ENCODE peak calls at places on chromosomes 13 and 19, in six cellular contexts. Y is neural progenitor cell, F is gastrocnemius medialis, L is heart right ventricle, U is astrocyte, M is BE2C. C is an unnamed sample.

GRCh38 chr19:36093687-36094086 is 17.3 kb upstream of the OVOL3 start:
- DNase-seq in Y (no peak), L (no peak), M (no peak), F (no peak), U (no peak), C (no peak)

GRCh38 chr13:39676315-39676876 is 20.9 kb downstream of the COG6 start:
- DNase-seq in Y (peak), L (no peak), M (peak), U (no peak), F (no peak), C (peak)

GRCh38 chr19:47663911-47664771 is 49.1 kb upstream of the EHD2 start:
- DNase-seq in F (peak), Y (no peak), M (no peak), U (peak), L (no peak), C (peak)

GRCh38 chr19:7524992-7525739 is 2.7 kb downstream of the MCOLN1 start:
- DNase-seq in U (no peak), L (no peak), F (no peak), M (no peak), Y (no peak), C (no peak)

GRCh38 chr19:43765109-43765876 is 10.5 kb upstream of the SMG9 start:
- DNase-seq in M (no peak), F (no peak), Y (no peak), U (peak), L (peak), C (peak)

GRCh38 chr13:25168800-25169199 is 3.3 kb downstream of the AMER2 start:
- DNase-seq in F (no peak), L (no peak), M (no peak), U (no peak), Y (no peak), C (no peak)

GRCh38 chr19:870963-871401 is 11.5 kb downstream of the CFD start:
- DNase-seq in F (no peak), M (peak), U (peak), L (peak), Y (no peak), C (no peak)

GRCh38 chr13:112849500-112849899 is 119.5 kb upstream of the MCF2L start:
- DNase-seq in U (peak), Y (no peak), L (no peak), F (no peak), M (peak), C (peak)

GRCh38 chr19:43351998-43352746 is 1.3 kb upstream of the CD177 start:
- DNase-seq in F (no peak), M (no peak), Y (no peak), U (no peak), L (no peak), C (no peak)

GRCh38 chr13:111006508-111007031 is 91.7 kb upstream of the ANKRD10 start:
- DNase-seq in M (no peak), U (peak), Y (peak), F (peak), L (peak), C (peak)

GRCh38 chr13:74290324-74290773 is 156.1 kb upstream of the KLF12 start:
- DNase-seq in Y (peak), U (peak), F (peak), L (no peak), M (peak), C (peak)

GRCh38 chr13:73216381-73216831 is 157.6 kb downstream of the KLF5 start:
- DNase-seq in M (no peak), F (no peak), U (peak), L (no peak), Y (no peak), C (peak)

GRCh38 chr19:16614941-16615340 is 13.1 kb downstream of the MED26 start:
- DNase-seq in L (no peak), Y (no peak), M (no peak), F (no peak), U (no peak), C (no peak)

GRCh38 chr13:112885242-112885781 is 83.7 kb upstream of the MCF2L start:
- DNase-seq in Y (no peak), U (no peak), F (no peak), L (no peak), M (no peak), C (no peak)

GRCh38 chr13:50573046-50573445 is 270.4 kb downstream of the DLEU7 start:
- DNase-seq in L (no peak), M (no peak), F (no peak), Y (no peak), U (no peak), C (no peak)

GRCh38 chr13:61383101-61383500 is 32.5 kb downstream of the PCDH20 start:
- DNase-seq in F (no peak), M (no peak), Y (no peak), L (no peak), U (no peak), C (no peak)

GRCh38 chr19:45160870-45161714 is at the start of gene NKPD1:
- DNase-seq in Y (no peak), U (no peak), M (peak), F (no peak), L (no peak), C (no peak)

GRCh38 chr13:89375839-89376238 is 1704.7 kb downstream of the SLITRK5 start:
- DNase-seq in M (no peak), U (peak), Y (no peak), F (no peak), L (no peak), C (peak)

GRCh38 chr13:66974889-66975288 is 255.2 kb downstream of the PCDH9 start:
- DNase-seq in F (no peak), Y (no peak), M (no peak), L (no peak), U (no peak), C (no peak)

GRCh38 chr13:49213539-49213938 is 6.6 kb upstream of the MLNR start:
- DNase-seq in U (no peak), Y (no peak), L (no peak), M (no peak), F (no peak), C (no peak)

GRCh38 chr13:43331676-43332075 is 308.3 kb downstream of the DNAJC15 start:
- DNase-seq in Y (peak), L (no peak), M (no peak), F (no peak), U (peak), C (peak)

GRCh38 chr13:27500806-27501534 is 50.6 kb upstream of the MTIF3 start:
- DNase-seq in M (peak), F (no peak), Y (no peak), U (no peak), L (no peak), C (no peak)

GRCh38 chr13:31016342-31017325 is 84.2 kb downstream of the TEX26 start:
- DNase-seq in M (no peak), U (no peak), Y (no peak), F (no peak), L (no peak), C (no peak)

GRCh38 chr19:54179921-54180452 is 7.0 kb upstream of the TMC4 start:
- DNase-seq in L (no peak), F (no peak), Y (peak), U (peak), M (peak), C (peak)

GRCh38 chr19:12777217-12778019 is 2.1 kb upstream of the HOOK2 start:
- DNase-seq in M (peak), L (peak), Y (peak), U (no peak), F (no peak), C (peak)

DNA sequence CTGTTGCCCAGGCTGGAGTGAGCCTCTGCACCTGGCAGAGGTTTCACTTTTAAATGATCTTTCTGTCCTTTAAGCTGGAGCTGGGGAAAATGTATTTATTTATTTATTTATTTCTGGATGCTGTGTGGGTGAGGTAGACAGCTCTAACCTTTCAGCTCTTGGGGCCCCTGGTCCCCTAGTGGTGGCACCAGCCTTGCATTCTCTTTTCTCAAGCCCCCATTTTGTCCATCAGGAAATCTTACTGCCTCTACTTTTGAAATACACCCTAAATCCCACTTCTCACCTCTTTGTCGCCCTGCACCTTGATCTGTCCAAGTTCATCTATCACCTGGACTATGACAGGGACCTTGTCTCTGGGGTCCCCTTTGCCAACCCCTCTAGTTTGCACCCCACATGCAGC is 2.1 kb upstream of the B9D2 start:
- DNase-seq in U (no peak), Y (no peak), L (no peak), F (no peak), M (no peak), C (no peak)
- TF ChIP-seq CTCF in U (no peak), Y (peak), L (no peak), F (no peak), M (peak), C (peak)

GRCh38 chr19:55466246-55466614 is 1.7 kb upstream of the C19orf85 start:
- DNase-seq in L (peak), U (no peak), Y (no peak), F (no peak), M (no peak), C (no peak)

GRCh38 chr19:55471266-55471665 is 5.2 kb upstream of the ZNF628 start:
- DNase-seq in M (no peak), Y (no peak), L (no peak), F (no peak), U (no peak), C (no peak)

GRCh38 chr19:55465460-55466245 is 1.1 kb upstream of the C19orf85 start:
- DNase-seq in Y (no peak), F (no peak), M (peak), U (no peak), L (peak), C (no peak)

GRCh38 chr19:55467236-55468053 is 2.9 kb upstream of the C19orf85 start:
- DNase-seq in L (peak), F (no peak), Y (peak), U (no peak), M (peak), C (peak)

DNA sequence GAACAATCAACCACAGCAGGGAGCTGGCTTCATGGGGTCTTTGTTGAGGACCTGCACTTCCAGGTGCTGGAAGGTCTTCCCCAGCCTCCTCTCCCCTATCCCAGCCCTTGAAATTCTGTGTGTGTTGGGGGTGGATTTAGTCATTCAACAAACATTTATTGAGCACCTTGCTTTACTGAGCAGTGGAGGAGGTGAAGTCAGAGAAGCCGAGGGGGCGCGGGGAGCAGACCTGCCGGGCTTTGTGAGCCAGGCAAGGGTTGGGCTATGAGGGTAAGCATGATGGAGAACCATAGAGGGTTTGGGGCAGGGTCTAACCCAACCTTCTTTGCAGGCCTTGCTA is 3.5 kb upstream of the C19orf85 start:
- DNase-seq in U (no peak), Y (no peak), L (peak), M (no peak), F (no peak), C (no peak)
- TF ChIP-seq CTCF in U (peak), Y (no peak), L (no peak), M (no peak), F (no peak), C (no peak)

GRCh38 chr19:3105641-3106508 is 11.7 kb downstream of the GNA11 start:
- DNase-seq in U (no peak), L (no peak), M (no peak), F (no peak), Y (no peak), C (no peak)
- TF ChIP-seq CTCF in U (no peak), L (no peak), M (no peak), F (no peak), Y (no peak), C (no peak)

GRCh38 chr13:75691183-75691582 is 55.1 kb downstream of the LMO7 start:
- DNase-seq in Y (no peak), F (no peak), L (no peak), M (no peak), U (no peak), C (peak)

GRCh38 chr13:75679459-75679858 is 43.3 kb downstream of the LMO7 start:
- DNase-seq in Y (no peak), F (no peak), U (no peak), M (no peak), L (no peak), C (no peak)

GRCh38 chr13:75687145-75687763 is 51.1 kb downstream of the LMO7 start:
- DNase-seq in M (no peak), F (no peak), U (no peak), L (no peak), Y (peak), C (peak)

GRCh38 chr13:75689686-75690085 is 53.6 kb downstream of the LMO7 start:
- DNase-seq in F (no peak), L (no peak), M (no peak), U (no peak), Y (no peak), C (peak)

DNA sequence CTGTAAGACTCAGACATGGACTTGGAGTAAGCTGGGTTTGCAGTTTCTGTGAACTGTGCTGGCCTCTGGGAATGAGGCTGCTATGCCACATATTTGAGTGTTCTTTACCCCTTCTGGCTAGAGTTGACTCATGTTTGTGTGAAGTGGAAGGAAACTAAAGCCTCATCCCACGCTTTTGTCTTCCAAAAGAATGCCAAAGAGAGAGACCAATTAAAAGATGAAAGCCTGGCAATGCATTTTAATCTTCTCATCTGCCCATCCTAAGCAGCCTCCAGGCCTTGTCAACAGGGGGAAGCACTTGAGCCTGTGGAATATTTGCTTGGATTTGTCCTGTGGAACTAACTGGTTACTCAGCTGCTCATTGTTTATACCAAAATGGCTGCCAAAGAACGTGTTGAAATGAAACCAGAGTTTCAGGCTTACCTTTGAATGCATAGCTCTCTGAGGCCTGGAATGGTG is 49.1 kb downstream of the LMO7 start:
- DNase-seq in M (no peak), Y (peak), U (peak), F (no peak), L (no peak), C (peak)
- TF ChIP-seq CTCF in M (peak), Y (peak), U (peak), F (no peak), L (no peak), C (peak)

GRCh38 chr13:46286972-46287371 is 75.2 kb downstream of the LRRC63 start:
- DNase-seq in L (no peak), M (no peak), Y (no peak), F (no peak), U (no peak), C (no peak)

GRCh38 chr13:46288570-46289259 is 77.0 kb downstream of the LRRC63 start:
- DNase-seq in U (peak), M (no peak), F (no peak), L (no peak), Y (peak), C (peak)

GRCh38 chr13:46289260-46289955 is 77.7 kb downstream of the LRRC63 start:
- DNase-seq in F (no peak), Y (no peak), M (no peak), U (no peak), L (no peak), C (no peak)
- TF ChIP-seq CTCF in F (no peak), Y (no peak), M (no peak), U (no peak), L (no peak), C (no peak)

DNA sequence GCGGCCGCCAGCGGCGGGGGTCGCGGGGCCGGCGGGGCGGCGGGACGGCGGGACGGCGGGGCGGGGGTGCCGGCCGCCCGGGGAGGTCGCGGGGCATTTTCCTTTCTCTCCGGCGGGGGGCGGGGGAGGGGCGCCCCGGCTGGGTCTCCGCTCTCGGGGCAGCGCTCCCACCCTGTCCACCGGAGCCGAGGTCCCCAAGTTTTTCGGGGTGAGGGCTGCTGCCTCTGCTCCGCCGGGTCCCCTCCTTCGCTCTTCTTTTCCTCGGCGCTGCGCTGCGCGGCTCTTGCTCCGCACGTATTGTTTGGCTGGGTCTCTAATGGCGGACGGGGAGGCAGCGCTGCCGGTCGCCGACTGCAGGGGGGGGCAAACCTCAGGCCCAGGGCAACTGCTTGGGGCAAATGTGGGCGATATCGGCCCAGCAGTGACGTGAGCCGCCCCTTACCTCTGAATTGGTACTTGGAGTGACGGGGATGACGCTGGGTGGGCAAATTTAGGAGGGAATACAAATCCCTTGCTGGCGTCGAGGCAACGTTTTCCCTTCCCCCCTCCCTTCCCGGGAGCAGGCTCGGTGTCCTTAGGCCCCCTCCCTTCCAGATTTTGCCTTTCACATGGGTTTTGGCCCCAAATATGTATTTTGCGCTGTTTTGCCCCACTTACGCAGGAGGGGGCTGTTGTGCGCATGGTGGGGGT is 759 bp downstream of the ZMYM2 start:
- DNase-seq in M (peak), L (peak), U (peak), F (peak), Y (peak), C (peak)
- TF ChIP-seq CTCF in M (no peak), L (no peak), U (no peak), F (peak), Y (no peak), C (no peak)

GRCh38 chr13:100833427-100833826 is 158.8 kb upstream of the TMTC4 start:
- DNase-seq in Y (no peak), L (no peak), F (no peak), M (no peak), U (no peak), C (no peak)

GRCh38 chr13:100827489-100828000 is 152.9 kb upstream of the TMTC4 start:
- DNase-seq in F (no peak), M (no peak), U (no peak), Y (no peak), L (no peak), C (peak)

GRCh38 chr13:100826441-100826840 is 151.8 kb upstream of the TMTC4 start:
- DNase-seq in Y (no peak), U (no peak), M (no peak), L (no peak), F (no peak), C (no peak)

GRCh38 chr13:100825551-100825950 is 151.0 kb upstream of the TMTC4 start:
- DNase-seq in Y (no peak), M (no peak), L (no peak), F (no peak), U (peak), C (peak)

GRCh38 chr13:100828226-100828625 is 153.6 kb upstream of the TMTC4 start:
- DNase-seq in Y (peak), F (no peak), U (no peak), M (no peak), L (no peak), C (no peak)
- TF ChIP-seq CTCF in Y (peak), F (no peak), U (no peak), M (peak), L (no peak), C (peak)

GRCh38 chr13:51950722-51951121 is 60.5 kb downstream of the ATP7B start:
- DNase-seq in F (no peak), L (no peak), M (no peak), U (no peak), Y (no peak), C (no peak)
- TF ChIP-seq CTCF in F (no peak), L (no peak), M (no peak), U (no peak), Y (no peak), C (no peak)

GRCh38 chr19:55620410-55620809 is 4.0 kb downstream of the ZNF784 start:
- DNase-seq in L (no peak), U (no peak), F (no peak), Y (no peak), M (no peak), C (no peak)

GRCh38 chr19:55617426-55617825 is 6.9 kb downstream of the ZNF784 start:
- DNase-seq in U (no peak), F (no peak), L (no peak), Y (no peak), M (no peak), C (no peak)

GRCh38 chr19:55620951-55621672 is 3.3 kb downstream of the ZNF784 start:
- DNase-seq in M (no peak), F (no peak), U (no peak), Y (no peak), L (no peak), C (no peak)

GRCh38 chr19:55618426-55618825 is 5.9 kb downstream of the ZNF784 start:
- DNase-seq in F (no peak), M (no peak), L (no peak), Y (no peak), U (no peak), C (no peak)

GRCh38 chr19:55619264-55619663 is 5.1 kb downstream of the ZNF784 start:
- DNase-seq in M (no peak), F (no peak), U (no peak), Y (no peak), L (no peak), C (no peak)
- TF ChIP-seq CTCF in M (no peak), F (no peak), U (no peak), Y (no peak), L (no peak), C (no peak)

C was measured in fibroblast of mammary gland.